ENCODE peak calls at places on chromosomes 2 and 18, in six cellular contexts. One of them, this sample, is unnamed.

GRCh38 chr2:41920812-41921211 is 127.0 kb upstream of the PKDCC start:
- DNase-seq in WTC11: no peak
- DNase-seq in fibroblast of pulmonary artery: no peak
- DNase-seq in HFFc6: no peak
- DNase-seq in nephron progenitor cell: no peak
- DNase-seq in heart left ventricle: no peak
- DNase-seq in this sample: no peak

GRCh38 chr18:47149457-47150028 is 757 bp downstream of the HDHD2 start:
- DNase-seq in WTC11: no peak
- DNase-seq in heart left ventricle: no peak
- DNase-seq in nephron progenitor cell: peak
- DNase-seq in fibroblast of pulmonary artery: no peak
- DNase-seq in HFFc6: no peak
- DNase-seq in this sample: no peak

GRCh38 chr2:152682663-152683062 is 34.6 kb downstream of the PRPF40A start:
- DNase-seq in heart left ventricle: no peak
- DNase-seq in fibroblast of pulmonary artery: no peak
- DNase-seq in nephron progenitor cell: peak
- DNase-seq in WTC11: no peak
- DNase-seq in HFFc6: no peak
- DNase-seq in this sample: no peak

GRCh38 chr2:140990416-140990815 is 1140.4 kb downstream of the LRP1B start:
- DNase-seq in HFFc6: peak
- DNase-seq in nephron progenitor cell: no peak
- DNase-seq in heart left ventricle: no peak
- DNase-seq in WTC11: no peak
- DNase-seq in fibroblast of pulmonary artery: peak
- DNase-seq in this sample: no peak

GRCh38 chr2:119283873-119284331 is 60.3 kb downstream of the STEAP3 start:
- DNase-seq in heart left ventricle: peak
- DNase-seq in WTC11: no peak
- DNase-seq in fibroblast of pulmonary artery: peak
- DNase-seq in HFFc6: peak
- DNase-seq in nephron progenitor cell: no peak
- DNase-seq in this sample: no peak

GRCh38 chr2:219495531-219496122 is 3.1 kb upstream of the GMPPA start:
- DNase-seq in heart left ventricle: peak
- DNase-seq in fibroblast of pulmonary artery: peak
- DNase-seq in WTC11: peak
- DNase-seq in HFFc6: peak
- DNase-seq in nephron progenitor cell: peak
- DNase-seq in this sample: peak

GRCh38 chr2:135743860-135744259 is 2.2 kb downstream of the UBXN4 start:
- DNase-seq in heart left ventricle: no peak
- DNase-seq in fibroblast of pulmonary artery: no peak
- DNase-seq in WTC11: no peak
- DNase-seq in nephron progenitor cell: no peak
- DNase-seq in HFFc6: no peak
- DNase-seq in this sample: no peak

GRCh38 chr18:21053127-21053526 is 58.5 kb downstream of the ROCK1 start:
- DNase-seq in heart left ventricle: no peak
- DNase-seq in nephron progenitor cell: no peak
- DNase-seq in fibroblast of pulmonary artery: peak
- DNase-seq in HFFc6: peak
- DNase-seq in WTC11: no peak
- DNase-seq in this sample: no peak

GRCh38 chr18:69916412-69916811 is 31.3 kb downstream of the CD226 start:
- DNase-seq in nephron progenitor cell: no peak
- DNase-seq in heart left ventricle: no peak
- DNase-seq in WTC11: no peak
- DNase-seq in HFFc6: no peak
- DNase-seq in fibroblast of pulmonary artery: no peak
- DNase-seq in this sample: no peak

GRCh38 chr2:156342252-156343095 is 10.0 kb upstream of the NR4A2 start:
- DNase-seq in HFFc6: peak
- DNase-seq in nephron progenitor cell: peak
- DNase-seq in heart left ventricle: peak
- DNase-seq in fibroblast of pulmonary artery: peak
- DNase-seq in WTC11: peak
- DNase-seq in this sample: peak

GRCh38 chr2:30336978-30337841 is 105.9 kb downstream of the LBH start:
- DNase-seq in heart left ventricle: no peak
- DNase-seq in nephron progenitor cell: no peak
- DNase-seq in WTC11: no peak
- DNase-seq in HFFc6: no peak
- DNase-seq in fibroblast of pulmonary artery: no peak
- DNase-seq in this sample: no peak

GRCh38 chr2:15599994-15600393 is 8.3 kb downstream of the DDX1 start:
- DNase-seq in nephron progenitor cell: no peak
- DNase-seq in WTC11: no peak
- DNase-seq in heart left ventricle: no peak
- DNase-seq in HFFc6: no peak
- DNase-seq in fibroblast of pulmonary artery: no peak
- DNase-seq in this sample: no peak

GRCh38 chr18:78875268-78875997 is 104.2 kb upstream of the SALL3 start:
- DNase-seq in nephron progenitor cell: peak
- DNase-seq in WTC11: peak
- DNase-seq in heart left ventricle: no peak
- DNase-seq in fibroblast of pulmonary artery: peak
- DNase-seq in HFFc6: no peak
- DNase-seq in this sample: peak

GRCh38 chr2:29811378-29811777 is 110.0 kb downstream of the ALK start:
- DNase-seq in heart left ventricle: no peak
- DNase-seq in nephron progenitor cell: no peak
- DNase-seq in HFFc6: no peak
- DNase-seq in fibroblast of pulmonary artery: no peak
- DNase-seq in WTC11: no peak
- DNase-seq in this sample: no peak

GRCh38 chr18:50973367-50974126 is 5.7 kb downstream of the ELAC1 start:
- DNase-seq in fibroblast of pulmonary artery: peak
- DNase-seq in HFFc6: peak
- DNase-seq in WTC11: no peak
- DNase-seq in heart left ventricle: no peak
- DNase-seq in nephron progenitor cell: no peak
- DNase-seq in this sample: no peak

GRCh38 chr18:50969448-50969847 is 1.6 kb downstream of the ELAC1 start:
- DNase-seq in heart left ventricle: no peak
- DNase-seq in fibroblast of pulmonary artery: no peak
- DNase-seq in HFFc6: no peak
- DNase-seq in nephron progenitor cell: no peak
- DNase-seq in WTC11: no peak
- DNase-seq in this sample: no peak

GRCh38 chr18:50970006-50970405 is 2.2 kb downstream of the ELAC1 start:
- DNase-seq in HFFc6: no peak
- DNase-seq in nephron progenitor cell: no peak
- DNase-seq in fibroblast of pulmonary artery: no peak
- DNase-seq in heart left ventricle: peak
- DNase-seq in WTC11: no peak
- DNase-seq in this sample: no peak

DNA sequence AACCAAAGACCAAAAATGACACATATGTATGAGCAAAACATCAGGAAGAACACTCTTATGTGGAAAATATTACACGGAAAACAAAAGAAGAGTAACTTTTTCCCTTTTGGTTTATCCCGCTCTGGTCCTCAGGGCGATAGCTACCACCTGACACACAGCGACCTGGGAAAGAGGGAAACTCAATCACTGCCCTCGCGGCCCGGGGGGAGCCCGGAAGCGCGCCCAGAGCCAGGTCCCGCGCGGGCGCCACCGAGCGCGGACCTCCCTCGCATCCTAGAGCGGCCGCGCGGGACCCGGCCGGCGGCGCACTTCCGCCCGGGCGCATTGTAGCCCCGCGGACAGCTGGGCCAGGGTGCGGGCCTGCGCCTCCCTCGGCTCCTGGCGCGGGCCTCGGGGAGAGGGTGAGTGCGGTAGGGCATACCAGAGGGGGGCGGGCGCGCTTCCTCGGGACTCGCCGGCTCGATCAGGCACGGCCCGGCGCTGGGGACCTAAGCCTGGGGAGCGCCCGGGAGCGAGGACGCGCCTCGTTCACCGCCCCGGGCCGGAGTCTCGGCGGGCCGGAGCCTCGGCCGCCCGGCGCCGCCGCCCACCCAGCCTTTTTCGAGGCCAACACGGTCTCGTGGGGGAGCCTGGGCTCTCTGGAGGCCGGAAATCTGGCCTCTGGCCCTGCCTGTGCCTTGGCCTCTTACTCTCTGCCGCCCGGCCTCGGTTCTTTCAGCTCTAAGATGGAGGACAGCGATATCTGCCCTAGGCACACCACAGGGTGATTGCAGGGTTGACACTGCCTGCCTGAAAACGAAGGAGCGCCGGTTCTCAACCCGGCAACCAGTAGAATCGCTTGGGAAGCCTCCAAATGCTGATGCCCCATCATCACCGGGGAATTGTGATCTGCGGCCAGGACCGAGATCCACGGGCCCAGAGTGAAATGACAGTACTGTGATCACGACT is at the start of gene ELAC1:
- DNase-seq in HFFc6: peak
- DNase-seq in WTC11: peak
- DNase-seq in heart left ventricle: peak
- DNase-seq in fibroblast of pulmonary artery: peak
- DNase-seq in nephron progenitor cell: peak
- DNase-seq in this sample: peak
- TF ChIP-seq CTCF in HFFc6: peak
- TF ChIP-seq CTCF in WTC11: no peak
- TF ChIP-seq CTCF in heart left ventricle: peak
- TF ChIP-seq CTCF in fibroblast of pulmonary artery: no peak
- TF ChIP-seq CTCF in nephron progenitor cell: no peak
- TF ChIP-seq CTCF in this sample: no peak

GRCh38 chr2:71154798-71155197 is 24.4 kb downstream of the MPHOSPH10 start:
- DNase-seq in WTC11: peak
- DNase-seq in fibroblast of pulmonary artery: no peak
- DNase-seq in nephron progenitor cell: no peak
- DNase-seq in HFFc6: no peak
- DNase-seq in heart left ventricle: no peak
- DNase-seq in this sample: peak
- TF ChIP-seq CTCF in WTC11: no peak
- TF ChIP-seq CTCF in fibroblast of pulmonary artery: peak
- TF ChIP-seq CTCF in nephron progenitor cell: no peak
- TF ChIP-seq CTCF in HFFc6: no peak
- TF ChIP-seq CTCF in heart left ventricle: no peak
- TF ChIP-seq CTCF in this sample: no peak

GRCh38 chr2:101428413-101429176 is 41.3 kb upstream of the CREG2 start:
- DNase-seq in WTC11: no peak
- DNase-seq in heart left ventricle: no peak
- DNase-seq in nephron progenitor cell: no peak
- DNase-seq in fibroblast of pulmonary artery: no peak
- DNase-seq in HFFc6: no peak
- DNase-seq in this sample: no peak
- TF ChIP-seq CTCF in WTC11: no peak
- TF ChIP-seq CTCF in heart left ventricle: no peak
- TF ChIP-seq CTCF in nephron progenitor cell: no peak
- TF ChIP-seq CTCF in fibroblast of pulmonary artery: no peak
- TF ChIP-seq CTCF in HFFc6: no peak
- TF ChIP-seq CTCF in this sample: no peak

GRCh38 chr18:36942264-36942663 is 113.3 kb downstream of the KIAA1328 start:
- DNase-seq in nephron progenitor cell: peak
- DNase-seq in WTC11: no peak
- DNase-seq in fibroblast of pulmonary artery: peak
- DNase-seq in heart left ventricle: no peak
- DNase-seq in HFFc6: peak
- DNase-seq in this sample: no peak
- TF ChIP-seq CTCF in nephron progenitor cell: peak
- TF ChIP-seq CTCF in WTC11: peak
- TF ChIP-seq CTCF in fibroblast of pulmonary artery: peak
- TF ChIP-seq CTCF in heart left ventricle: peak
- TF ChIP-seq CTCF in HFFc6: peak
- TF ChIP-seq CTCF in this sample: peak

DNA sequence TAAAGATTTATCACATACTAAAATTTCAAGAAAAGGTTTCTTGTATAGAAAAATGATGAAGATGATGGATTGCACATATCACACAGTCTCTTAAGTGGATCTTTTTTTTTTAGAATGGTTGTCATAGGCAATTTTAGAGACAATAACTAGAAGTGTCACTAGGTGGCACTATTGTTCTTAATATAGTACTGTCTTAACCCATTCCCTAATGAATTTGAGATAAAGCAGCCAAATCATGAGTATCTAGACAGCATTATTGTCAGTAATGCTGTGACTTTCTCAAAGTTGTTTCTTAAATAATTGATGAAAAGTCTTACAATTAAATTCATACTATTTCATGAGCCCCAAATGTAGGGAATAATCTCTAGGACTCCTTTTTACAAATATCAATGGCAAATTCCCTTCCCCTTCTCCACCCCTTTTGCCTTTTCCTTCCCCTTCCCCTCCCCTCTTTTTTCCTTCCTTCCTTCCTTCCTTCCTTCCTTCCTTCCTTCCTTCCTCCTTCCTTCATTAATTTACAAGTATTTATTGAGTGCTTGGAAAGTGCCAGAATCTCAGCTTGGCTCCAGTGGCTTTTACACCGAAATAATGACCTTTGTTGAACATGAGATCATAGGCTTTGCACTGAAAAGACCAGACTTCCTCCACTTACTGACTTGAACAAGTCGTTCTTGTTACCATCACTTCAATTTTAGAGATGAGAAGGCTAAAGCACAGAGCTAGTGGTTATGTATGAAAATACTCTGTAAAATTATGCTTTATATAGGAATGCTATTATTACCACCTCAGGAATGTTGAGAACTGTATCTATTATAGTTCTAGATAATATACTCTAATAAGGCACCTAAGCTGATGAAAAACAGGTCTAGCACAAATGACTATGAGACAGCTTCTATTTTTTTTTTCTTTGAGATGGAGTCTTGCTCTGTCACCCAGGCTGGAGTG is 19.8 kb downstream of the MYL12B start:
- DNase-seq in heart left ventricle: no peak
- DNase-seq in nephron progenitor cell: peak
- DNase-seq in HFFc6: peak
- DNase-seq in fibroblast of pulmonary artery: peak
- DNase-seq in WTC11: no peak
- DNase-seq in this sample: no peak
- TF ChIP-seq CTCF in heart left ventricle: peak
- TF ChIP-seq CTCF in nephron progenitor cell: peak
- TF ChIP-seq CTCF in HFFc6: peak
- TF ChIP-seq CTCF in fibroblast of pulmonary artery: peak
- TF ChIP-seq CTCF in WTC11: peak
- TF ChIP-seq CTCF in this sample: peak

GRCh38 chr18:58541137-58541788 is 87.6 kb downstream of the ALPK2 start:
- DNase-seq in HFFc6: peak
- DNase-seq in fibroblast of pulmonary artery: peak
- DNase-seq in WTC11: peak
- DNase-seq in heart left ventricle: no peak
- DNase-seq in nephron progenitor cell: no peak
- DNase-seq in this sample: no peak
- TF ChIP-seq CTCF in HFFc6: peak
- TF ChIP-seq CTCF in fibroblast of pulmonary artery: peak
- TF ChIP-seq CTCF in WTC11: no peak
- TF ChIP-seq CTCF in heart left ventricle: peak
- TF ChIP-seq CTCF in nephron progenitor cell: no peak
- TF ChIP-seq CTCF in this sample: no peak

DNA sequence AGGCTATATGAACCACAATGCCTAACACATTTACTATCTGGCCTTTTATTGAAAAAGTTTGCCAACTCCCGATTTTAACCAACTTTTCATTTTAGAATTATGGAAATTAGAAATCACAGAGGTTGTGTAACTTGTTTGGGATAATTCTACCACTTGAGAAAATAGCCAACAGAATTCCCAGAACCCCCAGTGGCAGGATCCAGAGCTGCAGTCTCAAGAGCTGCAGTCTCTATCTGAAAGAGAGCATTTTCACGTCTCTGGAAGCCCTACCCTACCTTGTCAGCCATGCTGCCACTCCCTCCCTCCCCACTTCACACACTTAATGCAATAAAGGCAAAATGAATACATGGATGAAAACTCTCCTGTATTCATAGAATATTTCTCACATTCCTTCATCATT is 23.4 kb upstream of the TSPYL6 start:
- DNase-seq in HFFc6: no peak
- DNase-seq in heart left ventricle: no peak
- DNase-seq in fibroblast of pulmonary artery: no peak
- DNase-seq in WTC11: no peak
- DNase-seq in nephron progenitor cell: no peak
- DNase-seq in this sample: no peak
- TF ChIP-seq CTCF in HFFc6: peak
- TF ChIP-seq CTCF in heart left ventricle: no peak
- TF ChIP-seq CTCF in fibroblast of pulmonary artery: peak
- TF ChIP-seq CTCF in WTC11: peak
- TF ChIP-seq CTCF in nephron progenitor cell: peak
- TF ChIP-seq CTCF in this sample: peak